ENCODE peak calls at places on chromosomes 6 and 20, in six cellular contexts. E, L, V, C, Y and Z are unnamed samples.

GRCh38 chr20:57553376-57554018 is 7.4 kb upstream of the PCK1 start:
- DNase-seq in E (no peak), L (no peak), V (no peak), C (no peak), Y (no peak), Z (no peak)

GRCh38 chr6:41785689-41786450 is 1.6 kb upstream of the TOMM6 start:
- DNase-seq in E (no peak), L (peak; percentile 55), V (no peak), C (no peak), Y (no peak), Z (no peak)

GRCh38 chr6:17032595-17033591 is 69.0 kb upstream of the STMND1 start:
- DNase-seq in E (peak; percentile 91), L (no peak), V (no peak), C (no peak), Y (no peak), Z (peak; percentile 89)

GRCh38 chr20:31474097-31474436 is 860 bp downstream of the DEFB124 start:
- DNase-seq in E (no peak), L (no peak), V (no peak), C (no peak), Y (no peak), Z (no peak)

GRCh38 chr20:38724603-38725457 is 544 bp downstream of the SLC32A1 start:
- DNase-seq in E (no peak), L (peak; percentile 72), V (peak; percentile 71), C (peak; percentile 73), Y (no peak), Z (no peak)

GRCh38 chr6:31710490-31711219 is 4.0 kb downstream of the LY6G6F start:
- DNase-seq in E (no peak), L (no peak), V (no peak), C (no peak), Y (no peak), Z (no peak)

GRCh38 chr6:166275714-166276166 is 32.5 kb downstream of the PRR18 start:
- DNase-seq in E (peak; percentile 52), L (peak; percentile 77), V (peak; percentile 77), C (peak; percentile 84), Y (no peak), Z (peak; percentile 37)

GRCh38 chr20:10898555-10898954 is 224.8 kb upstream of the JAG1 start:
- DNase-seq in E (no peak), L (no peak), V (no peak), C (no peak), Y (no peak), Z (peak; percentile 28)

GRCh38 chr6:144585217-144585814 is 300.2 kb downstream of the UTRN start:
- DNase-seq in E (peak; percentile 61), L (no peak), V (peak; percentile 56), C (peak; percentile 43), Y (peak; percentile 54), Z (peak; percentile 25)

GRCh38 chr6:39193201-39193791 is 36.0 kb downstream of the KCNK5 start:
- DNase-seq in E (no peak), L (no peak), V (peak; percentile 76), C (no peak), Y (no peak), Z (no peak)

GRCh38 chr6:18753071-18753470 is 365.9 kb downstream of the RNF144B start:
- DNase-seq in E (no peak), L (no peak), V (no peak), C (no peak), Y (no peak), Z (no peak)

GRCh38 chr6:38460216-38460615 is 179.5 kb downstream of the BTBD9 start:
- DNase-seq in E (peak; percentile 40), L (no peak), V (no peak), C (no peak), Y (no peak), Z (peak; percentile 29)

GRCh38 chr20:39269031-39269461 is 306.9 kb downstream of the DHX35 start:
- DNase-seq in E (peak; percentile 41), L (peak; percentile 80), V (peak; percentile 81), C (peak; percentile 86), Y (peak; percentile 13), Z (peak; percentile 4)

GRCh38 chr6:155936551-155936950 is 480.9 kb upstream of the NOX3 start:
- DNase-seq in E (no peak), L (no peak), V (no peak), C (no peak), Y (no peak), Z (no peak)

GRCh38 chr6:43269273-43270007 is 26.2 kb downstream of the TTBK1 start:
- DNase-seq in E (no peak), L (peak; percentile 38), V (peak; percentile 48), C (peak; percentile 67), Y (no peak), Z (no peak)

GRCh38 chr6:48817714-48818113 is 645.3 kb downstream of the MMUT start:
- DNase-seq in E (peak; percentile 9), L (no peak), V (no peak), C (no peak), Y (no peak), Z (peak; percentile 71)

GRCh38 chr20:59308493-59309201 is 8.2 kb downstream of the EDN3 start:
- DNase-seq in E (no peak), L (no peak), V (no peak), C (no peak), Y (no peak), Z (no peak)

GRCh38 chr6:150312395-150312794 is 56.4 kb upstream of the IYD start:
- DNase-seq in E (peak; percentile 75), L (no peak), V (peak; percentile 19), C (no peak), Y (no peak), Z (no peak)

DNA sequence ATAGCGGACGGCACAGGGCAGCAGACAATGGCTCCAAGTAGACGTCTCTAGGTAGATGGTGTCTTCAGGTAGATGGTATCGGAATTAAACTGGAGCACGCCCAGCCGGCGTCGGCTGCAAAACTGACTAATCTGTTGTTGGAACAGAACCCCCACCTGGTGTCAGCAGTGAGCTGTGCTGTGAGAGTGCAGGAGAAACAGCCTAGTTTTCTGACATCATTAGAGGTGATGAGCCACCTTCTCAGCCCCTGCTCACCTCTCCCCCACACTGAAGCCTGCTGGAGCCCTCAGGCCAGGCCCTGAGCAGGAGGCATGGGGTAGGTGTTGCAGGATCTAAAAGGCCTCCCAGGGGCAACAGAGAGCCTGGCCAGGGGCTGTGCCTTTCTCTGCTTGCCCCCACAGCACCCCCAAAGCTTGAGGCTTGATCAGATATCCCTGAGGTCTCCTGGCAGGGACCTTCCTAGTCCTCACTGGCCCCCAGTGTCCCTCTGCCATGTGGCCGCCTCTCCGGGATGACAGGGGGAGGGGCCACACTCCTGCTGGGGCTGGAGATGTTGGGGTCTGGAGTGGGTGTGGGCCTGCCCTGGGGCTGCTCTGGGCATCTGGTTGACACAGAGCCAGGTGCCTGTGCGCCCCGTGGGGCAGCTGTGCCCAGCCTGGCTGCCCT is 6.9 kb upstream of the HELZ2 start:
- DNase-seq in E (peak; percentile 86), L (peak; percentile 52), V (peak; percentile 55), C (peak; percentile 33), Y (peak; percentile 52), Z (peak; percentile 79)
- TF ChIP-seq CTCF in E (peak; percentile 85), L (peak; percentile 63), V (peak; percentile 44), C (peak; percentile 55), Y (peak; percentile 61), Z (peak; percentile 81)

DNA sequence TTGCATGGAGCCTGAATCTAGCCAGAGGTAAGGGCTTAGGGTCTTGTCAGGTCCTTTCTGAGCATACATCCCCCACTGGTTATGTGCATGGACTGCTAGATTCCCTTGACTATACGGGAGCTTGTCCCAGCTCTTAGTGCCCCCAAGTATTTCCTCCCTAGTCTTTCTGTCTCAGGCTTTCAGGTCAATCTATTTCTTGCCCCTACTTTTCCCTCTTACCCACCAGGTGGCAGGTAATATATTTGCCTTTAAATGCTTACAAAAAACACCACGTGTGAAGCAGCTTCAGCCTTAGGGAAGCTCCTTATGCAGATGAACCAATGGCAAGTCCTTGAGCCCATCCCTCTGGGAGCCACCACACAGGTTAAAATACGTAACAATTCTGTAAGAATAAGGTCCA is 454.2 kb downstream of the GRIK2 start:
- DNase-seq in E (no peak), L (peak; percentile 46), V (peak; percentile 5), C (no peak), Y (no peak), Z (no peak)
- H2AFZ ChIP-seq in E (no peak overlapping the region), L (peak overlapping the region; percentile 67), V (peak overlapping the region; percentile 91), C (no peak overlapping the region), Y (no peak overlapping the region), Z (peak overlapping the region; percentile 25)

GRCh38 chr6:1109134-1109533 is 202.8 kb upstream of the FOXQ1 start:
- DNase-seq in E (no peak), L (no peak), V (no peak), C (no peak), Y (no peak), Z (no peak)

GRCh38 chr6:1108198-1108597 is 203.7 kb upstream of the FOXQ1 start:
- DNase-seq in E (no peak), L (no peak), V (no peak), C (no peak), Y (no peak), Z (no peak)

GRCh38 chr6:1111361-1111760 is 200.5 kb upstream of the FOXQ1 start:
- DNase-seq in E (no peak), L (no peak), V (no peak), C (no peak), Y (no peak), Z (no peak)

GRCh38 chr6:1110935-1111334 is 201.0 kb upstream of the FOXQ1 start:
- DNase-seq in E (peak; percentile 27), L (no peak), V (no peak), C (no peak), Y (no peak), Z (peak; percentile 43)

GRCh38 chr6:1110164-1110563 is 201.7 kb upstream of the FOXQ1 start:
- DNase-seq in E (peak; percentile 15), L (no peak), V (no peak), C (no peak), Y (peak; percentile 22), Z (no peak)
- TF ChIP-seq CTCF in E (no peak), L (no peak), V (no peak), C (no peak), Y (peak; percentile 9), Z (peak; percentile 24)

DNA sequence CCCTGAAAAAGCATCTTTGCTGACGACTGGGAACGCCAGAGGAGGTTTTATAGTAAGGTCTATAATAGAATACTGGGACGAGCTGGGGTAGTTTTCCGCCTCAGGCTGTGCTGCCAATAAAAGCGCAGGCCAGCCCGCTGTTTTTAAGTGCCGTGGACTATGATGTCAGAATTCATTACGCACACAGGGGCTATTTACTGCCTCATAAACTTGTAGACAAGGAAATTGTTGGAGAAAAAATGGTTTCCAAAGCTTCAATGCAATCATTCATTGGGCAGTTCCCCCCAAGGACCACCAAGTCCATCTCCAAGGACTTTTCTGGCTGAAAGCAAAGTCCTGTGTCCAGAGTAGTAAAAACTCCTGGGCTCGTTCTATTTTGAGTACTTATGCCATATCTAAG is 20.4 kb upstream of the FOXF2 start:
- DNase-seq in E (no peak), L (no peak), V (no peak), C (no peak), Y (no peak), Z (no peak)
- H2AFZ ChIP-seq in E (no peak overlapping the region), L (no peak overlapping the region), V (no peak overlapping the region), C (no peak overlapping the region), Y (no peak overlapping the region), Z (no peak overlapping the region)